ENCODE peak calls at places on chromosomes 13 and 19, in nine cellular contexts. K is pancreas, O is ovary, N is progenitor cell of endocrine pancreas, U is A549, S is Peyer's patch, B is BE2C, V is heart left ventricle, I is breast epithelium. L is an unnamed sample.

GRCh38 chr19:35357867-35358573 is at the start of gene FFAR3:
- DNase-seq in N (no peak), S (no peak), V (no peak), B (peak; percentile 40), K (peak; percentile 51), O (no peak), U (no peak), I (no peak), L (no peak)

GRCh38 chr13:46530084-46530935 is 22.7 kb upstream of the LRCH1 start:
- DNase-seq in K (no peak), N (no peak), U (peak; percentile 27), O (no peak), B (no peak), I (no peak), S (no peak), V (no peak), L (no peak)

GRCh38 chr13:29830000-29830399 is 20.4 kb downstream of the UBL3 start:
- DNase-seq in V (no peak), N (no peak), S (no peak), K (no peak), U (no peak), O (no peak), I (no peak), B (no peak), L (no peak)

GRCh38 chr13:108302279-108302678 is 32.8 kb downstream of the TNFSF13B start:
- DNase-seq in O (no peak), V (no peak), K (no peak), S (no peak), U (no peak), B (no peak), N (no peak), I (no peak), L (no peak)

GRCh38 chr13:49046002-49046401 is 70.3 kb downstream of the FNDC3A start:
- DNase-seq in N (no peak), V (no peak), I (no peak), O (no peak), B (no peak), S (no peak), K (no peak), U (no peak), L (no peak)

GRCh38 chr13:110676057-110676510 is 29.8 kb downstream of the CARS2 start:
- DNase-seq in U (no peak), O (no peak), K (no peak), S (peak; percentile 87), B (no peak), I (no peak), V (no peak), N (no peak), L (no peak)

GRCh38 chr13:19596960-19597361 is 35.6 kb upstream of the TPTE2 start:
- DNase-seq in N (no peak), B (no peak), I (no peak), U (peak; percentile 77), K (no peak), V (no peak), O (no peak), S (no peak), L (no peak)

GRCh38 chr13:42498521-42498920 is 75.4 kb upstream of the TNFSF11 start:
- DNase-seq in V (no peak), K (no peak), O (no peak), N (no peak), I (no peak), S (no peak), B (no peak), U (no peak), L (no peak)

GRCh38 chr13:47897411-47898050 is 103.5 kb downstream of the SUCLA2 start:
- DNase-seq in U (no peak), V (no peak), O (no peak), I (peak; percentile 33), S (no peak), K (no peak), B (no peak), N (no peak), L (no peak)

GRCh38 chr19:44648536-44649370 is 5.0 kb downstream of the PVR start:
- DNase-seq in S (no peak), I (no peak), V (no peak), N (no peak), B (no peak), U (no peak), K (no peak), O (peak; percentile 51), L (peak; percentile 34)

GRCh38 chr19:16824658-16825311 is 4.4 kb upstream of the SIN3B start:
- DNase-seq in B (no peak), I (no peak), S (no peak), K (no peak), O (no peak), U (no peak), V (no peak), N (no peak), L (no peak)

GRCh38 chr13:95117092-95117491 is 184.2 kb downstream of the ABCC4 start:
- DNase-seq in B (no peak), O (no peak), I (no peak), S (no peak), U (peak; percentile 39), N (no peak), K (no peak), V (no peak), L (no peak)

GRCh38 chr13:82010780-82011179 is 1669.9 kb upstream of the SPRY2 start:
- DNase-seq in B (no peak), U (no peak), K (no peak), O (no peak), I (no peak), V (no peak), N (no peak), S (no peak), L (no peak)

GRCh38 chr13:112962396-112962795 is 6.6 kb upstream of the MCF2L start:
- DNase-seq in I (no peak), S (no peak), K (no peak), V (peak; percentile 12), B (no peak), O (no peak), N (no peak), U (no peak), L (no peak)

GRCh38 chr19:35348909-35349611 is 1.4 kb downstream of the FFAR1 start:
- DNase-seq in V (peak; percentile 47), O (peak; percentile 86), S (peak; percentile 43), I (no peak), N (no peak), B (peak; percentile 36), K (no peak), U (no peak), L (peak; percentile 14)

GRCh38 chr13:97142452-97142851 is 79.7 kb upstream of the MBNL2 start:
- DNase-seq in I (no peak), O (no peak), V (peak; percentile 65), K (peak; percentile 24), S (no peak), U (peak; percentile 74), B (no peak), N (no peak), L (no peak)

GRCh38 chr13:44417876-44418275 is 44.3 kb downstream of the SERP2 start:
- DNase-seq in V (no peak), S (no peak), U (no peak), N (no peak), O (no peak), K (no peak), B (no peak), I (no peak), L (no peak)

GRCh38 chr19:46776927-46777911 is 11.2 kb downstream of the SLC1A5 start:
- DNase-seq in U (peak; percentile 55), S (no peak), V (no peak), K (no peak), O (no peak), N (no peak), I (no peak), B (no peak), L (no peak)

GRCh38 chr19:14059093-14059480 is 2.8 kb downstream of the PALM3 start:
- DNase-seq in N (no peak), O (no peak), V (no peak), B (no peak), K (no peak), I (no peak), U (no peak), S (no peak), L (no peak)
- TF ChIP-seq CTCF in N (peak; percentile 61), O (no peak), V (peak; percentile 49), B (peak; percentile 63), K (peak; percentile 24), I (no peak), U (peak; percentile 66), S (peak; percentile 5), L (peak; percentile 58)

GRCh38 chr19:9000933-9001332 is 9.3 kb downstream of the MUC16 start:
- DNase-seq in B (no peak), U (no peak), V (no peak), I (no peak), S (no peak), N (no peak), O (no peak), K (no peak), L (no peak)
- TF ChIP-seq CTCF in B (no peak), U (no peak), V (no peak), I (no peak), S (no peak), N (no peak), O (no peak), K (no peak), L (no peak)

DNA sequence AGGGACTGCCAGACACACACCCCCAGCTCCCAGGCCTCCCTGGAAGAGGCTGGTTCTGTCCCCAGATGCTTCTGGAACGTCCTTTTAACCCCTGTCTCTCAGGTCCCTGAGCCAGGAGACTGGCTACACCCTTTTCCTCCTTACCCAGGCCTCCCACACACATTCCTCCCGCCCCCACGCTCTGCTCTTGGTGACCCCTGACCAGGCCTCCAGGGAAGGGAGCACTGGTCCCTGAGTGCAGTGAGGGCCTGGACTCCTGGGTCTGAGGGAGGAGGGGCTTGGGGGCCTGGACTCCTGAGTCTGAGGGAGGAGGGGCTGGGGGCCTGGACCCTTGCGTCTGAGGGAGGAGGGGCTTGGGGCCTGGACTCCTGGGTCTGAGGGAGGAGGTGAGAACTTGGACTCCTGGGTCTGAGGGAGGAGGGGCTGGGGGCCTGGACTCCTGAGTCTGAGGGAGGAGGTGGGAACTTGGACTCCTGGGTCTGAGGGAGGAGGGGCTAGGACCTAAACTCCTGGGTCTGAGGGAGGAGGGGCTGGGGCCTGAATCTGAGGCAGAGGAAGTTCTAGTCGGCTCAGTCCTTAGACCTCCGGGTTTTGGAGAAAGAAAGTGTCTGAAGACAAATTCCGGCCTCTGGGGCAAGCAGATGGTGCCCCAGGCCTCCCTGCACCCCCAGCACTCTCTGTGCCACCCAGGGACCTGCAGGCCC is 530 bp downstream of the KLK6 start:
- DNase-seq in I (no peak), U (no peak), B (no peak), S (no peak), N (no peak), K (no peak), V (no peak), O (no peak), L (no peak)
- TF ChIP-seq CTCF in I (no peak), U (no peak), B (no peak), S (no peak), N (no peak), K (no peak), V (no peak), O (no peak), L (no peak)

DNA sequence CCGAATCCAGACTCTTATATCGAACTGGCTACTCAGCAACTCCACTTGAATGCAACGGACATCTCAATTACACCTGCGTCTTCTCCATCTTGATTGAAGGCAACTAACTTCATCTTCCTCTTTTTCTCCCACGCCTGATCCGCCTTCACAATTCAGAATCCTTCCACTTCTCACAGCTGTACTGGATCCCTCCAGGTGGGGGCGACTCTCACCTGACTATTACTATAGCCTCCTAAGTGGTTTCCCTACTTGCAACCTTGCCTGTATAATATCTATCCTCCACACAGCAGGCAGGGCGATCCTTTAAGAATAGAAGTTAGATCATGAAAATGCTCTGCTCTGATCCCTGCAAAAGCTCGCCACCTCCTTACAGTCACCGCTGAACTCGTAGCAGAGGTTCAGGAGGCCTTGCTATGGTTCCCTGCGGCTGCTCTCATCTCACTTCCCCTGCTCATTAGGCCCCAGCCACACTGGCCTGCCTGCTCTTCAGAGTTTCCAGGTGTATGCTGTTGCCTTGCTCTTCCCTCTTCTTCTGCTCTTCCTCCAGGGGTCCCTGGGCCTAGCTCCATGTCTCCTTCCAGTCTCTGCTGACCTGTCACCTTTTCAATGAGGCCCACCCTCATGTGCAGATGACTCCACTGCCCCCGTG is 31.9 kb downstream of the RFXAP start:
- DNase-seq in N (no peak), I (no peak), K (no peak), S (no peak), O (no peak), V (no peak), U (no peak), B (peak; percentile 55), L (no peak)
- TF ChIP-seq CTCF in N (peak; percentile 40), I (no peak), K (no peak), S (no peak), O (no peak), V (no peak), U (no peak), B (peak; percentile 63), L (peak; percentile 25)